ENCODE peak calls at places on chromosomes 3 and 15, in seven cellular contexts. X is CD4-positive, alpha-beta T cell; I is body of pancreas; F is H9; T is WTC11; H is cardiac muscle cell; S is activated CD4-positive, CD25-positive, alpha-beta regulatory T cell. B is an unnamed sample.

GRCh38 chr3:194083253-194084224 is 52.4 kb upstream of the HES1 start:
- DNase-seq in X (no peak), I (no peak), F (no peak), T (no peak), H (no peak), S (no peak), B (peak; percentile 93)

GRCh38 chr15:74322558-74323180 is 44.8 kb downstream of the CYP11A1 start:
- DNase-seq in X (peak; percentile 38), I (peak; percentile 51), F (peak; percentile 83), T (peak; percentile 85), H (peak; percentile 78), S (peak; percentile 23), B (peak; percentile 74)

GRCh38 chr15:98789020-98789419 is 140.7 kb downstream of the IGF1R start:
- DNase-seq in X (no peak), I (no peak), F (no peak), T (no peak), H (no peak), S (no peak), B (no peak)

GRCh38 chr3:83023050-83023449 is 1261.6 kb upstream of the GBE1 start:
- DNase-seq in X (no peak), I (no peak), F (no peak), T (no peak), H (no peak), S (no peak), B (no peak)

GRCh38 chr3:127637546-127637945 is 8.6 kb downstream of the PODXL2 start:
- DNase-seq in X (no peak), I (no peak), F (no peak), T (no peak), H (no peak), S (no peak), B (no peak)

GRCh38 chr3:105424412-105425152 is 57.9 kb downstream of the ALCAM start:
- DNase-seq in X (no peak), I (no peak), F (no peak), T (no peak), H (no peak), S (no peak), B (no peak)

GRCh38 chr3:32226875-32227500 is 11.5 kb upstream of the CMTM8 start:
- DNase-seq in X (no peak), I (no peak), F (no peak), T (no peak), H (no peak), S (no peak), B (no peak)

GRCh38 chr3:59273976-59274375 is 224.2 kb upstream of the CFAP20DC start:
- DNase-seq in X (no peak), I (no peak), F (no peak), T (no peak), H (no peak), S (no peak), B (no peak)

GRCh38 chr15:86935841-86936240 is 856.2 kb downstream of the AGBL1 start:
- DNase-seq in X (no peak), I (no peak), F (peak; percentile 67), T (peak; percentile 53), H (no peak), S (no peak), B (no peak)

GRCh38 chr3:136869282-136869681 is 7.3 kb downstream of the NCK1 start:
- DNase-seq in X (no peak), I (no peak), F (no peak), T (no peak), H (no peak), S (no peak), B (no peak)

GRCh38 chr3:168139947-168140346 is 44.2 kb upstream of the GOLIM4 start:
- DNase-seq in X (no peak), I (no peak), F (no peak), T (no peak), H (no peak), S (no peak), B (no peak)

GRCh38 chr3:61645148-61645547 is 83.8 kb downstream of the PTPRG start:
- DNase-seq in X (no peak), I (peak; percentile 14), F (no peak), T (no peak), H (no peak), S (no peak), B (no peak)

GRCh38 chr15:88476635-88477038 is 9.1 kb downstream of the MRPS11 start:
- DNase-seq in X (no peak), I (peak; percentile 55), F (peak; percentile 65), T (peak; percentile 38), H (peak; percentile 63), S (no peak), B (peak; percentile 65)

GRCh38 chr3:46871222-46871621 is 6.3 kb upstream of the PTH1R start:
- DNase-seq in X (no peak), I (no peak), F (no peak), T (no peak), H (no peak), S (no peak), B (no peak)

GRCh38 chr15:62722237-62722636 is 320.3 kb upstream of the TPM1 start:
- DNase-seq in X (no peak), I (no peak), F (no peak), T (no peak), H (no peak), S (no peak), B (no peak)

GRCh38 chr15:39438795-39439577 is 141.9 kb upstream of the THBS1 start:
- DNase-seq in X (no peak), I (peak; percentile 30), F (no peak), T (no peak), H (peak; percentile 34), S (no peak), B (no peak)

GRCh38 chr3:191085091-191085490 is 114.0 kb upstream of the OSTN start:
- DNase-seq in X (no peak), I (no peak), F (no peak), T (no peak), H (no peak), S (no peak), B (no peak)

GRCh38 chr3:129360224-129360623 is 68.2 kb downstream of the EFCAB12 start:
- DNase-seq in X (no peak), I (no peak), F (no peak), T (no peak), H (peak; percentile 34), S (no peak), B (peak; percentile 65)

GRCh38 chr15:56353119-56353518 is 12.1 kb upstream of the TEX9 start:
- DNase-seq in X (no peak), I (no peak), F (no peak), T (no peak), H (no peak), S (no peak), B (no peak)

GRCh38 chr15:36080759-36081158 is 498.7 kb upstream of the CDIN1 start:
- DNase-seq in X (no peak), I (no peak), F (no peak), T (no peak), H (no peak), S (no peak), B (no peak)

GRCh38 chr3:30203301-30203700 is 403.1 kb upstream of the TGFBR2 start:
- DNase-seq in X (no peak), I (no peak), F (no peak), T (no peak), H (no peak), S (no peak), B (no peak)

GRCh38 chr3:4303187-4304123 is at the start of gene SETMAR:
- DNase-seq in X (peak; percentile 71), I (peak; percentile 92), F (peak; percentile 90), T (peak; percentile 88), H (peak; percentile 93), S (peak; percentile 71), B (peak; percentile 91)

GRCh38 chr15:60787737-60788513 is 309.0 kb upstream of the ICE2 start:
- DNase-seq in X (no peak), I (no peak), F (no peak), T (peak; percentile 40), H (no peak), S (no peak), B (peak; percentile 6)

GRCh38 chr3:152737021-152737908 is 97.7 kb upstream of the P2RY1 start:
- DNase-seq in X (no peak), I (peak; percentile 26), F (no peak), T (no peak), H (no peak), S (no peak), B (no peak)

GRCh38 chr3:111751961-111752360 is 107.1 kb upstream of the PHLDB2 start:
- DNase-seq in X (no peak), I (no peak), F (no peak), T (no peak), H (no peak), S (no peak), B (no peak)

GRCh38 chr3:189517981-189518380 is 113.2 kb upstream of the TP63 start:
- DNase-seq in X (no peak), I (no peak), F (peak; percentile 32), T (no peak), H (no peak), S (no peak), B (no peak)

GRCh38 chr3:119352235-119352634 is 58.1 kb downstream of the ARHGAP31 start:
- DNase-seq in X (peak; percentile 13), I (no peak), F (no peak), T (no peak), H (no peak), S (no peak), B (no peak)

GRCh38 chr15:81256916-81257315 is 60.2 kb downstream of the IL16 start:
- DNase-seq in X (no peak), I (no peak), F (no peak), T (no peak), H (no peak), S (no peak), B (peak; percentile 22)